ENCODE peak calls at places on chromosomes 4 and X, in eight cellular contexts. L is uterus, F is GM06990, M is pancreas, G is ovary, P is brain microvascular endothelial cell, Y is NB4, U is SJSA1. E is an unnamed sample.

GRCh38 chrX:38561951-38562719 is 793 bp downstream of the TSPAN7 start:
- DNase-seq in U (no peak), G (peak; percentile 56), M (peak; percentile 25), Y (no peak), L (peak; percentile 71), P (no peak), F (no peak), E (no peak)

GRCh38 chr4:102598102-102598758 is 97.1 kb downstream of the NFKB1 start:
- DNase-seq in Y (no peak), P (peak; percentile 24), G (no peak), M (no peak), U (no peak), F (peak; percentile 20), L (no peak), E (no peak)

GRCh38 chr4:176575141-176575731 is 217.5 kb downstream of the VEGFC start:
- DNase-seq in U (no peak), F (no peak), G (no peak), M (no peak), L (no peak), Y (no peak), P (no peak), E (no peak)

GRCh38 chrX:129642641-129643040 is 12.1 kb downstream of the APLN start:
- DNase-seq in Y (no peak), M (no peak), L (no peak), G (no peak), U (no peak), F (no peak), P (no peak), E (no peak)

GRCh38 chrX:24870143-24870542 is 145.6 kb downstream of the ARX start:
- DNase-seq in F (no peak), M (no peak), U (peak; percentile 64), Y (no peak), L (no peak), G (no peak), P (peak; percentile 48), E (no peak)

GRCh38 chr4:118918388-118918787 is 29.7 kb downstream of the SYNPO2 start:
- DNase-seq in Y (no peak), L (no peak), G (no peak), U (no peak), P (peak; percentile 83), F (no peak), M (no peak), E (no peak)

GRCh38 chr4:121070696-121071639 is 1.4 kb downstream of the NDNF start:
- DNase-seq in P (no peak), Y (no peak), G (peak; percentile 61), M (peak; percentile 28), F (peak; percentile 9), U (peak; percentile 56), L (no peak), E (no peak)

GRCh38 chr4:187685247-187685646 is 310.3 kb upstream of the ZFP42 start:
- DNase-seq in L (no peak), P (no peak), Y (no peak), M (no peak), U (no peak), F (no peak), G (no peak), E (no peak)

GRCh38 chrX:96372313-96373046 is 312.2 kb upstream of the DIAPH2 start:
- DNase-seq in G (peak; percentile 28), P (peak; percentile 22), U (no peak), L (no peak), Y (peak; percentile 67), F (no peak), M (no peak), E (no peak)

GRCh38 chr4:76803522-76803921 is 94.4 kb downstream of the SOWAHB start:
- DNase-seq in U (peak; percentile 68), G (peak; percentile 63), L (peak; percentile 79), F (no peak), P (peak; percentile 96), Y (no peak), M (no peak), E (no peak)

GRCh38 chr4:16859031-16859430 is 39.4 kb downstream of the LDB2 start:
- DNase-seq in M (no peak), L (no peak), G (no peak), Y (no peak), U (no peak), F (no peak), P (no peak), E (no peak)

GRCh38 chr4:178554352-178554751 is 1112.1 kb upstream of the AGA start:
- DNase-seq in P (no peak), G (no peak), L (no peak), U (no peak), M (no peak), F (no peak), Y (no peak), E (no peak)

GRCh38 chr4:121977251-121978168 is 25.6 kb upstream of the TRPC3 start:
- DNase-seq in M (no peak), G (no peak), U (no peak), L (no peak), Y (peak; percentile 9), P (peak; percentile 72), F (peak; percentile 29), E (no peak)

GRCh38 chr4:25843340-25844097 is 19.3 kb downstream of the SEL1L3 start:
- DNase-seq in U (no peak), L (no peak), Y (no peak), P (no peak), M (no peak), F (no peak), G (no peak), E (peak; percentile 69)

GRCh38 chr4:20430555-20430954 is 178.8 kb downstream of the SLIT2 start:
- DNase-seq in P (peak; percentile 61), L (no peak), M (no peak), U (no peak), Y (no peak), G (no peak), F (no peak), E (no peak)

GRCh38 chrX:45035071-45035470 is 162.1 kb downstream of the KDM6A start:
- DNase-seq in Y (no peak), U (no peak), F (no peak), P (no peak), M (no peak), G (no peak), L (no peak), E (no peak)
- H3K4me3 ChIP-seq in Y (no peak overlapping the region), U (no peak overlapping the region), F (no peak overlapping the region), P (no peak overlapping the region), M (no peak overlapping the region), G (no peak overlapping the region), L (no peak overlapping the region), E (no peak overlapping the region)

GRCh38 chrX:15786930-15787329 is 3.4 kb upstream of the ZRSR2 start:
- DNase-seq in U (no peak), G (no peak), L (no peak), P (no peak), Y (no peak), F (no peak), M (no peak), E (no peak)

GRCh38 chrX:15785176-15785735 is 5.0 kb upstream of the ZRSR2 start:
- DNase-seq in U (no peak), M (no peak), Y (peak; percentile 24), F (no peak), P (no peak), G (no peak), L (no peak), E (no peak)

GRCh38 chrX:15789979-15790765 is at the start of gene ZRSR2:
- DNase-seq in U (peak; percentile 71), L (peak; percentile 82), G (peak; percentile 84), M (peak; percentile 86), F (peak; percentile 93), Y (peak; percentile 86), P (peak; percentile 85), E (peak; percentile 92)

GRCh38 chrX:15790766-15791380 is 589 bp downstream of the ZRSR2 start:
- DNase-seq in Y (peak; percentile 45), U (no peak), L (no peak), G (no peak), F (peak; percentile 18), M (no peak), P (no peak), E (no peak)
- H3K4me3 ChIP-seq in Y (peak overlapping the region; percentile 81), U (peak overlapping the region; percentile 75), L (peak overlapping the region; percentile 81), G (peak overlapping the region; percentile 64), F (peak overlapping the region; percentile 92), M (peak overlapping the region; percentile 61), P (peak overlapping the region; percentile 98), E (peak overlapping the region; percentile 88)

DNA sequence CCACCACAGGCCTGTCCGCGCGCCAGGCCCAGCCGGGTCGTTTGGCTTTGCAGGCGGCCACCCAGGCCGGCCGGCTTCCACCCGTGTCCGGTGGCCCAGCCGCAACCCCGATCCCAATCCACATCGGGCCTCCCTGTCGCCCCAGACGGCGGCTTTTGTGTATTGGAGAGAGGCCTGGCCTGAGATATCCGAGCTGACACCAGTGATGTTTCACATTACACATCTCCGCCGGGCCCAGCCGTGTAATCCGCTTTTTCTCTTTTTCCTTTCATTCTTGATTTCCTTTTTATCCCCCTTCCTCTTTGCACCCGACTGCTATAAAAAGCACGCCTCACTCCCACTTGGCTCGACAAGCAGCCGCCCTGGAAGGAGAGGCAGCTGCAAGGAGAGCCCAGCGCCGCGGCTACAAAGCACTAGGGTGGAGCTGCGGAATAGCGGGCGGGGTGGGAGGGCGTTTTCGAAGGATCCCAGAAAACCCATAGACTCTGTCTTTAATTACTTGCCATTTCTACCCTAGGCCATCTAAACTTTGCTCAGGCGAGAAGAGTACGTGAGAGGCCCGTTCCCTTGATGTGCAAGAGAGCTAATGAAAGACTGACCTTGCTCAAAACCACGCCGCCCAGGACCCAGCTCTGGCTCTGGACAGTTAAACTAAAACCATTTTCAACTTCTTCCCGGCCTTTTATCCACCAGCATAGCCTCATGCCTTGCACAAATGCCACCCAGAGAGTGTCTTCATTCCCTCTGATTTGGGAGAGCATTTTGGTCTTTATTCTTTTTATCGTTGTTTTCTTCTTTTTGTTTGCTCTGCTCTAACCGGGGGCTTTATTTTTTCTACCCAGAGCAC is 3.3 kb downstream of the PITX2 start:
- DNase-seq in G (no peak), L (no peak), F (no peak), U (no peak), M (no peak), P (no peak), Y (no peak), E (no peak)
- H3K4me3 ChIP-seq in G (no peak overlapping the region), L (no peak overlapping the region), F (no peak overlapping the region), U (no peak overlapping the region), M (no peak overlapping the region), P (no peak overlapping the region), Y (no peak overlapping the region), E (peak overlapping the region; percentile 36)

DNA sequence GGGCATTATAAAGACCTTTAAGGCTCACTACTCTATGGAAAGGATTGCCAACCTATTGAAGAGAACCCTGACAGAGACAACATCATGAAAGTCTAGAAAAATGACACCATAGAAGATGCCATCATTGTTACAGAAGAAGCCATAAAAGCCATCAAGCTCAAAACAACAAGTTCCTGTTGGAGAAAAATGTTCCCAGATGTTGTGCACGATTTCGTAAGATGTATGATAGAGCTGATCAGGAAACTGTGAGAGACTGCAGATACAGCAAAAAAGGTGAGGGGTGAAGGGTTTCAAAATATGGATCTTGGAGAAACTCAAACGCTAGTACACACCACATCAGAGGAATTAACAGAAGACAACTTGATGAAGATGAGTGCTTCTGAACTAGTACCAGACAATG is 53.3 kb downstream of the WDFY3 start:
- DNase-seq in Y (no peak), F (no peak), M (no peak), U (no peak), G (no peak), P (no peak), L (no peak), E (no peak)
- H3K4me3 ChIP-seq in Y (no peak overlapping the region), F (no peak overlapping the region), M (no peak overlapping the region), U (no peak overlapping the region), G (no peak overlapping the region), P (no peak overlapping the region), L (no peak overlapping the region), E (no peak overlapping the region)

E was measured in coronary artery.